ENCODE peak calls at places on chromosomes 1 and 21, in ten cellular contexts. G is anterior cingulate cortex; P is stimulated activated CD4-positive, alpha-beta T cell treated with anti-CD3 and anti-CD28 coated beads, Interleukin-2, amount 100 ng/mL, for 24 hours; Y is DMS 273 treated with DMSO at 0.1 percent for 48 hours; R is astrocyte of the spinal cord; H is myocyte; U is GM06990; O is RPMI8226; T is GM12865; C is NCI-H1694 treated with DMSO at 0.1 percent for 48 hours. I is an unnamed sample.

GRCh38 chr1:60279798-60280197 is 206.2 kb upstream of the C1orf87 start:
- DNase-seq in G (no peak), P (no peak), Y (no peak), R (peak), H (peak), U (no peak), O (no peak), T (no peak), C (no peak), I (no peak)

GRCh38 chr21:41952568-41953248 is 1.1 kb downstream of the C2CD2 start:
- DNase-seq in G (no peak), P (no peak), Y (no peak), R (no peak), H (peak), U (no peak), O (peak), T (no peak), C (no peak), I (no peak)

GRCh38 chr1:92797297-92797696 is 12.4 kb upstream of the EVI5 start:
- DNase-seq in G (no peak), P (no peak), Y (no peak), R (no peak), H (no peak), U (no peak), O (no peak), T (no peak), C (no peak), I (no peak)

GRCh38 chr1:145771056-145771455 is 51.8 kb downstream of the CD160 start:
- DNase-seq in G (no peak), P (no peak), Y (no peak), R (no peak), H (no peak), U (no peak), O (no peak), T (no peak), C (no peak), I (no peak)

GRCh38 chr1:5597991-5598823 is 394.0 kb downstream of the NPHP4 start:
- DNase-seq in G (no peak), P (no peak), Y (no peak), R (no peak), H (no peak), U (no peak), O (peak), T (no peak), C (no peak), I (no peak)

GRCh38 chr1:19869929-19870328 is 12.3 kb upstream of the OTUD3 start:
- DNase-seq in G (no peak), P (no peak), Y (no peak), R (no peak), H (peak), U (no peak), O (no peak), T (no peak), C (no peak), I (peak)

GRCh38 chr1:154975409-154976205 is 1.1 kb downstream of the CKS1B start:
- DNase-seq in G (no peak), P (peak), Y (no peak), R (peak), H (peak), U (peak), O (peak), T (peak), C (no peak), I (peak)

GRCh38 chr21:44845418-44846200 is 27.7 kb upstream of the SUMO3 start:
- DNase-seq in G (no peak), P (peak), Y (peak), R (peak), H (peak), U (peak), O (peak), T (peak), C (peak), I (no peak)

GRCh38 chr1:248850124-248850523 is 8.8 kb downstream of the ZNF692 start:
- DNase-seq in G (no peak), P (no peak), Y (no peak), R (no peak), H (no peak), U (no peak), O (no peak), T (no peak), C (no peak), I (no peak)

GRCh38 chr21:45993210-45994085 is 11.9 kb downstream of the COL6A1 start:
- DNase-seq in G (no peak), P (no peak), Y (no peak), R (no peak), H (no peak), U (peak), O (no peak), T (no peak), C (no peak), I (no peak)

GRCh38 chr1:173206816-173207595 is at the start of gene TNFSF4:
- DNase-seq in G (no peak), P (peak), Y (no peak), R (no peak), H (peak), U (no peak), O (peak), T (peak), C (no peak), I (no peak)

GRCh38 chr1:116123837-116124533 is 12.8 kb downstream of the MAB21L3 start:
- DNase-seq in G (no peak), P (no peak), Y (no peak), R (no peak), H (no peak), U (no peak), O (no peak), T (no peak), C (no peak), I (no peak)

GRCh38 chr1:19472174-19472573 is 13.2 kb downstream of the CAPZB start:
- DNase-seq in G (no peak), P (no peak), Y (no peak), R (no peak), H (no peak), U (no peak), O (no peak), T (no peak), C (no peak), I (no peak)

GRCh38 chr21:22476726-22477646 is 1478.8 kb downstream of the NCAM2 start:
- DNase-seq in G (no peak), P (no peak), Y (no peak), R (no peak), H (no peak), U (no peak), O (no peak), T (no peak), C (peak), I (no peak)